ENCODE peak calls at places on chromosomes 7 and 10, in four cellular contexts. N, X, V and F are unnamed samples.

GRCh38 chr7:25881317-25881716 is 270.7 kb upstream of the NFE2L3 start:
- DNase-seq in V (no peak), N (no peak), X (no peak), F (no peak)

GRCh38 chr7:138816650-138817049 is 18.7 kb upstream of the ATP6V0A4 start:
- DNase-seq in V (no peak), X (no peak), N (no peak), F (no peak)

GRCh38 chr7:74365320-74366022 is 76.3 kb downstream of the CLIP2 start:
- DNase-seq in V (no peak), X (no peak), N (peak), F (no peak)

GRCh38 chr7:125057974-125058373 is 128.3 kb upstream of the POT1 start:
- DNase-seq in V (no peak), X (no peak), N (no peak), F (no peak)

GRCh38 chr10:104122273-104123107 is 519 bp downstream of the SFR1 start:
- DNase-seq in V (no peak), N (no peak), X (no peak), F (no peak)

GRCh38 chr7:89623018-89623672 is 531.1 kb upstream of the STEAP1 start:
- DNase-seq in N (no peak), V (peak), X (no peak), F (no peak)

GRCh38 chr10:22301193-22301592 is 15.0 kb upstream of the COMMD3 start:
- DNase-seq in V (no peak), N (no peak), X (no peak), F (no peak)

GRCh38 chr10:14578060-14578952 is 196.4 kb downstream of the FAM107B start:
- DNase-seq in N (peak), V (no peak), X (no peak), F (no peak)

GRCh38 chr7:142338633-142339501 is 81.0 kb upstream of the PRSS58 start:
- DNase-seq in V (no peak), X (no peak), N (no peak), F (no peak)

GRCh38 chr7:74479066-74479781 is 25.5 kb downstream of the GTF2IRD1 start:
- DNase-seq in N (peak), V (no peak), X (no peak), F (no peak)

GRCh38 chr10:68992721-68993440 is 4.3 kb downstream of the KIFBP start:
- DNase-seq in V (peak), N (peak), X (no peak), F (no peak)

GRCh38 chr7:23685770-23686169 is 5.8 kb downstream of the FAM221A start:
- DNase-seq in V (no peak), N (no peak), X (no peak), F (no peak)

GRCh38 chr10:58014436-58014835 is 253.3 kb downstream of the IPMK start:
- DNase-seq in V (no peak), X (no peak), N (no peak), F (no peak)

GRCh38 chr7:3892167-3892566 is 591.1 kb downstream of the SDK1 start:
- DNase-seq in V (no peak), N (no peak), X (no peak), F (no peak)

GRCh38 chr7:74464931-74465906 is 11.5 kb downstream of the GTF2IRD1 start:
- DNase-seq in V (no peak), N (no peak), X (no peak), F (no peak)

GRCh38 chr7:115217373-115217772 is 295.5 kb downstream of the MDFIC start:
- DNase-seq in N (no peak), V (no peak), X (no peak), F (no peak)

GRCh38 chr10:35037104-35037503 is 53.0 kb downstream of the CUL2 start:
- DNase-seq in X (no peak), V (no peak), N (no peak), F (no peak)

GRCh38 chr10:22368976-22369375 is 23.7 kb downstream of the SPAG6 start:
- DNase-seq in X (no peak), N (no peak), V (no peak), F (no peak)

GRCh38 chr7:100623951-100624824 is 11.8 kb downstream of the MOSPD3 start:
- DNase-seq in N (no peak), V (no peak), X (no peak), F (no peak)

GRCh38 chr10:3172081-3172445 is 519 bp downstream of the PITRM1 start:
- DNase-seq in X (no peak), N (no peak), V (no peak), F (no peak)

GRCh38 chr7:103989200-103989784 is at the start of gene RELN:
- DNase-seq in X (no peak), V (no peak), N (peak), F (no peak)

GRCh38 chr7:50264908-50265307 is 39.6 kb upstream of the IKZF1 start:
- DNase-seq in X (no peak), V (no peak), N (no peak), F (no peak)

GRCh38 chr10:117860823-117861222 is 185.9 kb downstream of the RAB11FIP2 start:
- DNase-seq in X (no peak), V (peak), N (no peak), F (no peak)

GRCh38 chr10:75284097-75284485 is 48.3 kb upstream of the COMTD1 start:
- DNase-seq in V (no peak), X (no peak), N (no peak), F (no peak)

GRCh38 chr7:41862261-41862660 is 159.4 kb upstream of the INHBA start:
- DNase-seq in V (no peak), N (no peak), X (no peak), F (no peak)

GRCh38 chr10:32445036-32445435 is 904 bp upstream of the CCDC7 start:
- DNase-seq in V (no peak), X (no peak), N (no peak), F (no peak)

GRCh38 chr7:1241510-1242128 is 8.9 kb downstream of the UNCX start:
- DNase-seq in V (no peak), X (no peak), N (no peak), F (no peak)

GRCh38 chr7:102258749-102259107 is 27.9 kb upstream of the SH2B2 start:
- DNase-seq in N (no peak), X (no peak), V (no peak), F (no peak)

GRCh38 chr7:43377196-43377935 is 205.5 kb upstream of the STK17A start:
- DNase-seq in N (no peak), X (no peak), V (no peak), F (no peak)

GRCh38 chr7:480531-481218 is 39.0 kb downstream of the PDGFA start:
- DNase-seq in N (peak), V (no peak), X (no peak), F (no peak)

GRCh38 chr7:145665499-145666258 is 450.9 kb upstream of the CNTNAP2 start:
- DNase-seq in X (no peak), V (no peak), N (no peak), F (no peak)

GRCh38 chr7:157520249-157520648 is 183.4 kb downstream of the DNAJB6 start:
- DNase-seq in X (no peak), V (no peak), N (no peak), F (no peak)